ENCODE peak calls at places on chromosomes 4 and X, in six cellular contexts. One of them, this sample, is unnamed. For H3K4me1, the result is how much of the 10 kb centered on the place peaks cover.

GRCh38 chr4:58138786-58139185 is 1028.6 kb upstream of the IGFBP7 start:
- DNase-seq in tibial artery: no peak
- DNase-seq in lung: no peak
- DNase-seq in iPS DF 6.9: no peak
- DNase-seq in breast epithelium: no peak
- DNase-seq in GM23338: no peak
- DNase-seq in this sample: no peak

GRCh38 chr4:100299441-100299840 is 109.2 kb upstream of the DDIT4L start:
- DNase-seq in GM23338: no peak
- DNase-seq in breast epithelium: no peak
- DNase-seq in lung: no peak
- DNase-seq in tibial artery: no peak
- DNase-seq in iPS DF 6.9: no peak
- DNase-seq in this sample: no peak

GRCh38 chrX:141405486-141405877 is 163.2 kb upstream of the SPANXC start:
- DNase-seq in GM23338: no peak
- DNase-seq in breast epithelium: no peak
- DNase-seq in tibial artery: no peak
- DNase-seq in iPS DF 6.9: no peak
- DNase-seq in lung: no peak
- DNase-seq in this sample: no peak

GRCh38 chr4:149823770-149824221 is 8.2 kb upstream of the IQCM start:
- DNase-seq in iPS DF 6.9: no peak
- DNase-seq in GM23338: no peak
- DNase-seq in tibial artery: no peak
- DNase-seq in breast epithelium: no peak
- DNase-seq in lung: no peak
- DNase-seq in this sample: no peak

GRCh38 chr4:177128306-177128705 is 181.4 kb upstream of the NEIL3 start:
- DNase-seq in breast epithelium: no peak
- DNase-seq in tibial artery: no peak
- DNase-seq in GM23338: no peak
- DNase-seq in iPS DF 6.9: no peak
- DNase-seq in lung: no peak
- DNase-seq in this sample: no peak

GRCh38 chr4:40992472-40993298 is 221.7 kb downstream of the APBB2 start:
- DNase-seq in GM23338: no peak
- DNase-seq in iPS DF 6.9: no peak
- DNase-seq in tibial artery: no peak
- DNase-seq in lung: no peak
- DNase-seq in breast epithelium: no peak
- DNase-seq in this sample: no peak

GRCh38 chrX:135086197-135086854 is 34.0 kb downstream of the ETDB start:
- DNase-seq in lung: no peak
- DNase-seq in iPS DF 6.9: no peak
- DNase-seq in tibial artery: no peak
- DNase-seq in GM23338: peak
- DNase-seq in breast epithelium: no peak
- DNase-seq in this sample: peak

GRCh38 chr4:22787753-22788389 is 95.1 kb downstream of the GBA3 start:
- DNase-seq in tibial artery: no peak
- DNase-seq in lung: no peak
- DNase-seq in GM23338: no peak
- DNase-seq in iPS DF 6.9: no peak
- DNase-seq in breast epithelium: no peak
- DNase-seq in this sample: no peak

GRCh38 chr4:106548446-106549044 is 180.0 kb upstream of the GIMD1 start:
- DNase-seq in lung: no peak
- DNase-seq in tibial artery: no peak
- DNase-seq in GM23338: no peak
- DNase-seq in iPS DF 6.9: no peak
- DNase-seq in breast epithelium: no peak
- DNase-seq in this sample: no peak

GRCh38 chrX:920234-920799 is 289.7 kb downstream of the SHOX start:
- DNase-seq in lung: peak
- DNase-seq in iPS DF 6.9: no peak
- DNase-seq in GM23338: no peak
- DNase-seq in tibial artery: peak
- DNase-seq in breast epithelium: no peak
- DNase-seq in this sample: no peak

GRCh38 chr4:24837296-24837695 is 41.9 kb downstream of the SOD3 start:
- DNase-seq in tibial artery: no peak
- DNase-seq in GM23338: no peak
- DNase-seq in breast epithelium: no peak
- DNase-seq in iPS DF 6.9: no peak
- DNase-seq in lung: no peak
- DNase-seq in this sample: no peak

GRCh38 chr4:2259036-2259540 is 2.8 kb downstream of the MXD4 start:
- DNase-seq in breast epithelium: peak
- DNase-seq in lung: no peak
- DNase-seq in tibial artery: peak
- DNase-seq in GM23338: no peak
- DNase-seq in iPS DF 6.9: no peak
- DNase-seq in this sample: no peak

GRCh38 chrX:13059269-13059668 is 14.8 kb upstream of the FAM9C start:
- DNase-seq in tibial artery: no peak
- DNase-seq in lung: no peak
- DNase-seq in iPS DF 6.9: no peak
- DNase-seq in breast epithelium: no peak
- DNase-seq in GM23338: no peak
- DNase-seq in this sample: no peak

GRCh38 chrX:8346060-8346459 is 118.6 kb upstream of the VCX3B start:
- DNase-seq in GM23338: no peak
- DNase-seq in tibial artery: no peak
- DNase-seq in lung: no peak
- DNase-seq in iPS DF 6.9: no peak
- DNase-seq in breast epithelium: no peak
- DNase-seq in this sample: no peak

GRCh38 chrX:2584216-2584615 is 83.4 kb upstream of the DHRSX start:
- DNase-seq in lung: no peak
- DNase-seq in tibial artery: peak
- DNase-seq in iPS DF 6.9: no peak
- DNase-seq in breast epithelium: no peak
- DNase-seq in GM23338: peak
- DNase-seq in this sample: no peak

GRCh38 chr4:98430708-98431403 is 169.7 kb downstream of the RAP1GDS1 start:
- DNase-seq in GM23338: no peak
- DNase-seq in tibial artery: no peak
- DNase-seq in breast epithelium: no peak
- DNase-seq in lung: no peak
- DNase-seq in iPS DF 6.9: no peak
- DNase-seq in this sample: peak

GRCh38 chr4:82988323-82988832 is 22.2 kb downstream of the LIN54 start:
- DNase-seq in GM23338: no peak
- DNase-seq in tibial artery: no peak
- DNase-seq in breast epithelium: no peak
- DNase-seq in lung: no peak
- DNase-seq in iPS DF 6.9: no peak
- DNase-seq in this sample: peak

GRCh38 chrX:45381366-45381765 is 180.7 kb upstream of the DIPK2B start:
- DNase-seq in breast epithelium: no peak
- DNase-seq in tibial artery: no peak
- DNase-seq in iPS DF 6.9: no peak
- DNase-seq in lung: no peak
- DNase-seq in GM23338: no peak
- DNase-seq in this sample: no peak

GRCh38 chrX:74179071-74179470 is 124.9 kb upstream of the ZCCHC13 start:
- DNase-seq in breast epithelium: no peak
- DNase-seq in GM23338: no peak
- DNase-seq in lung: no peak
- DNase-seq in iPS DF 6.9: no peak
- DNase-seq in tibial artery: no peak
- DNase-seq in this sample: peak

GRCh38 chrX:45952030-45952429 is 593.2 kb downstream of the ZNF674 start:
- DNase-seq in tibial artery: no peak
- DNase-seq in lung: no peak
- DNase-seq in breast epithelium: no peak
- DNase-seq in GM23338: peak
- DNase-seq in iPS DF 6.9: no peak
- DNase-seq in this sample: no peak

GRCh38 chr4:52873861-52874343 is 11.8 kb downstream of the RASL11B start:
- DNase-seq in breast epithelium: no peak
- DNase-seq in iPS DF 6.9: peak
- DNase-seq in GM23338: peak
- DNase-seq in lung: peak
- DNase-seq in tibial artery: no peak
- DNase-seq in this sample: no peak

GRCh38 chr4:143441678-143442077 is 71.8 kb upstream of the SMARCA5 start:
- DNase-seq in tibial artery: no peak
- DNase-seq in breast epithelium: no peak
- DNase-seq in iPS DF 6.9: no peak
- DNase-seq in GM23338: peak
- DNase-seq in lung: no peak
- DNase-seq in this sample: no peak

GRCh38 chr4:186699298-186699697 is 24.4 kb downstream of the FAT1 start:
- DNase-seq in tibial artery: no peak
- DNase-seq in breast epithelium: no peak
- DNase-seq in lung: no peak
- DNase-seq in GM23338: no peak
- DNase-seq in iPS DF 6.9: no peak
- DNase-seq in this sample: no peak

GRCh38 chrX:102712967-102713677 is 874 bp downstream of the GPRASP2 start:
- DNase-seq in iPS DF 6.9: no peak
- DNase-seq in lung: no peak
- DNase-seq in GM23338: peak
- DNase-seq in tibial artery: peak
- DNase-seq in breast epithelium: peak
- DNase-seq in this sample: no peak

GRCh38 chr4:3317011-3317655 is 24.3 kb downstream of the RGS12 start:
- DNase-seq in tibial artery: peak
- DNase-seq in iPS DF 6.9: no peak
- DNase-seq in GM23338: no peak
- DNase-seq in breast epithelium: peak
- DNase-seq in lung: no peak
- DNase-seq in this sample: no peak

GRCh38 chr4:306551-306961 is 1.3 kb upstream of the ZNF732 start:
- DNase-seq in lung: no peak
- DNase-seq in tibial artery: no peak
- DNase-seq in iPS DF 6.9: no peak
- DNase-seq in GM23338: no peak
- DNase-seq in breast epithelium: no peak
- DNase-seq in this sample: no peak

GRCh38 chr4:131470360-131470759 is 1678.7 kb upstream of the PCDH10 start:
- DNase-seq in breast epithelium: no peak
- DNase-seq in iPS DF 6.9: no peak
- DNase-seq in tibial artery: no peak
- DNase-seq in lung: no peak
- DNase-seq in GM23338: no peak
- DNase-seq in this sample: no peak

GRCh38 chrX:338281-338835 is 19.8 kb upstream of the GTPBP6 start:
- DNase-seq in iPS DF 6.9: no peak
- DNase-seq in GM23338: no peak
- DNase-seq in breast epithelium: no peak
- DNase-seq in lung: no peak
- DNase-seq in tibial artery: no peak
- DNase-seq in this sample: no peak

GRCh38 chrX:2863646-2864045 is 34.9 kb downstream of the GYG2 start:
- DNase-seq in iPS DF 6.9: no peak
- DNase-seq in lung: no peak
- DNase-seq in GM23338: peak
- DNase-seq in tibial artery: no peak
- DNase-seq in breast epithelium: no peak
- DNase-seq in this sample: peak

GRCh38 chr4:118824141-118824540 is 11.8 kb downstream of the SEC24D start:
- DNase-seq in lung: no peak
- DNase-seq in iPS DF 6.9: no peak
- DNase-seq in tibial artery: no peak
- DNase-seq in GM23338: no peak
- DNase-seq in breast epithelium: no peak
- DNase-seq in this sample: no peak
- H3K4me1 ChIP-seq in lung: under half
- H3K4me1 ChIP-seq in iPS DF 6.9: under half
- H3K4me1 ChIP-seq in tibial artery: under half
- H3K4me1 ChIP-seq in GM23338: under half
- H3K4me1 ChIP-seq in breast epithelium: under half
- H3K4me1 ChIP-seq in this sample: under half

DNA sequence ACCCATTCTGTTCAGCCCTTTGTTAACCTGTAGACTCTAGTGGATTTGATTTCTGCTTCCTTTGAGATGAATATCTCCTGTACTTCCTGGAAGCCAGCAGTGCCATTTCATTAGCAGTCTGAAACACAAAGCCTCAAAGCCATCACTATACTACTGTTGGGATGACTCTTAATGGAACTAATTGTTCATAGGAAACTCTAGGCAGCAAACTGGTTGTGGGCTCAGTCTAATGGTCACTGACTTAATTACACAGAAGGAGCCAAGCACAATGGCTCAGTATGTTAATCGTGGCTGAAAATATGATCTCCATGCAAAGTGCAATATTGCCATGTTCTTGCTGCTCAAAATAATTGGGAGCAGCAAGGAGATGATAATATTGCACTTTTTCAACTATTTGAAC is 262.3 kb downstream of the ARHGAP24 start:
- DNase-seq in tibial artery: no peak
- DNase-seq in GM23338: no peak
- DNase-seq in breast epithelium: no peak
- DNase-seq in iPS DF 6.9: no peak
- DNase-seq in lung: no peak
- DNase-seq in this sample: no peak
- H3K4me1 ChIP-seq in tibial artery: under half
- H3K4me1 ChIP-seq in GM23338: under half
- H3K4me1 ChIP-seq in breast epithelium: under half
- H3K4me1 ChIP-seq in iPS DF 6.9: under half
- H3K4me1 ChIP-seq in lung: under half
- H3K4me1 ChIP-seq in this sample: under half

GRCh38 chrX:98422530-98422929 is 1538.8 kb downstream of the RPA4 start:
- DNase-seq in tibial artery: no peak
- DNase-seq in iPS DF 6.9: no peak
- DNase-seq in GM23338: no peak
- DNase-seq in breast epithelium: no peak
- DNase-seq in lung: no peak
- DNase-seq in this sample: no peak
- H3K4me1 ChIP-seq in tibial artery: under half
- H3K4me1 ChIP-seq in iPS DF 6.9: under half
- H3K4me1 ChIP-seq in GM23338: under half
- H3K4me1 ChIP-seq in breast epithelium: under half
- H3K4me1 ChIP-seq in lung: under half
- H3K4me1 ChIP-seq in this sample: under half

GRCh38 chr4:159232465-159233106 is 129.7 kb downstream of the RAPGEF2 start:
- DNase-seq in GM23338: peak
- DNase-seq in tibial artery: no peak
- DNase-seq in breast epithelium: no peak
- DNase-seq in lung: no peak
- DNase-seq in iPS DF 6.9: no peak
- DNase-seq in this sample: no peak

GRCh38 chr4:159227378-159227777 is 124.5 kb downstream of the RAPGEF2 start:
- DNase-seq in iPS DF 6.9: no peak
- DNase-seq in GM23338: no peak
- DNase-seq in breast epithelium: no peak
- DNase-seq in lung: no peak
- DNase-seq in tibial artery: no peak
- DNase-seq in this sample: no peak

GRCh38 chr4:159229164-159229563 is 126.3 kb downstream of the RAPGEF2 start:
- DNase-seq in iPS DF 6.9: no peak
- DNase-seq in tibial artery: no peak
- DNase-seq in breast epithelium: no peak
- DNase-seq in GM23338: peak
- DNase-seq in lung: no peak
- DNase-seq in this sample: peak

GRCh38 chr4:159224412-159224811 is 121.5 kb downstream of the RAPGEF2 start:
- DNase-seq in tibial artery: no peak
- DNase-seq in GM23338: peak
- DNase-seq in breast epithelium: no peak
- DNase-seq in lung: no peak
- DNase-seq in iPS DF 6.9: no peak
- DNase-seq in this sample: no peak

GRCh38 chr4:159227984-159228383 is 125.1 kb downstream of the RAPGEF2 start:
- DNase-seq in GM23338: peak
- DNase-seq in breast epithelium: no peak
- DNase-seq in lung: peak
- DNase-seq in tibial artery: peak
- DNase-seq in iPS DF 6.9: no peak
- DNase-seq in this sample: peak
- H3K4me1 ChIP-seq in GM23338: under half
- H3K4me1 ChIP-seq in breast epithelium: under half
- H3K4me1 ChIP-seq in lung: under half
- H3K4me1 ChIP-seq in tibial artery: under half
- H3K4me1 ChIP-seq in iPS DF 6.9: under half
- H3K4me1 ChIP-seq in this sample: under half

This sample was measured in SJSA1.